ENCODE peak calls at places on chromosomes 13 and 19, in four cellular contexts. R is activated CD4-positive, CD25-positive, alpha-beta regulatory T cell treated with anti-CD3 and anti-CD28 coated beads, Interleukin-2, amount 50 U/mL, for 16 hours; O is psoas muscle; Z is A549. H is an unnamed sample.

GRCh38 chr13:62084728-62085127 is 669.1 kb upstream of the PCDH20 start:
- DNase-seq in R (no peak), O (no peak), Z (no peak), H (no peak)

GRCh38 chr13:32153056-32153455 is 121.5 kb downstream of the FRY start:
- DNase-seq in R (no peak), Z (no peak), O (no peak), H (no peak)

GRCh38 chr19:43956827-43957226 is 5.8 kb downstream of the ZNF221 start:
- DNase-seq in Z (no peak), R (no peak), O (no peak), H (no peak)

GRCh38 chr13:44685641-44686040 is 109.5 kb upstream of the TSC22D1 start:
- DNase-seq in Z (no peak), O (no peak), R (no peak), H (no peak)

GRCh38 chr13:73618275-73618865 is 515.8 kb downstream of the KLF12 start:
- DNase-seq in R (no peak), Z (peak), O (no peak), H (no peak)

GRCh38 chr19:17025361-17025760 is 1.2 kb downstream of the CPAMD8 start:
- DNase-seq in Z (no peak), R (no peak), O (no peak), H (no peak)

GRCh38 chr13:20700288-20700687 is 3.2 kb upstream of the IL17D start:
- DNase-seq in R (no peak), Z (no peak), O (no peak), H (no peak)

GRCh38 chr19:58351558-58351878 is 1.8 kb downstream of the A1BG start:
- DNase-seq in Z (no peak), R (no peak), O (no peak), H (no peak)

GRCh38 chr13:40438999-40439797 is 227.2 kb downstream of the FOXO1 start:
- DNase-seq in Z (no peak), O (no peak), R (no peak), H (no peak)

GRCh38 chr19:28556371-28556770 is 656.6 kb downstream of the UQCRFS1 start:
- DNase-seq in R (no peak), O (no peak), Z (no peak), H (no peak)

GRCh38 chr19:52522555-52522954 is 4.9 kb upstream of the ZNF808 start:
- DNase-seq in O (no peak), R (no peak), Z (no peak), H (no peak)

GRCh38 chr19:40976724-40977123 is 14.4 kb upstream of the CYP2B6 start:
- DNase-seq in Z (no peak), R (no peak), O (no peak), H (no peak)

GRCh38 chr13:107361666-107362065 is 793.7 kb upstream of the ARGLU1 start:
- DNase-seq in Z (no peak), R (no peak), O (no peak), H (no peak)

GRCh38 chr13:108993346-108993745 is 363.9 kb downstream of the MYO16 start:
- DNase-seq in Z (no peak), O (no peak), R (no peak), H (no peak)

GRCh38 chr19:17766543-17767131 is 15.4 kb downstream of the FCHO1 start:
- DNase-seq in R (no peak), Z (peak), O (peak), H (no peak)

GRCh38 chr13:41767801-41768200 is 193.1 kb downstream of the VWA8 start:
- DNase-seq in Z (no peak), O (no peak), R (no peak), H (no peak)

GRCh38 chr13:20798027-20798426 is 24.3 kb upstream of the EEF1AKMT1 start:
- DNase-seq in Z (no peak), R (no peak), O (no peak), H (no peak)

GRCh38 chr13:28286263-28286662 is 147.9 kb downstream of the PAN3 start:
- DNase-seq in Z (no peak), O (no peak), R (no peak), H (peak)

GRCh38 chr13:100694722-100695644 is 20.4 kb upstream of the TMTC4 start:
- DNase-seq in Z (peak), O (no peak), R (no peak), H (no peak)

GRCh38 chr19:30029721-30030510 is 87.9 kb downstream of the URI1 start:
- DNase-seq in Z (no peak), O (no peak), R (no peak), H (peak)

GRCh38 chr19:2034729-2035589 is 16.1 kb downstream of the MKNK2 start:
- DNase-seq in Z (no peak), R (no peak), O (peak), H (peak)

GRCh38 chr13:72255908-72256307 is 388.9 kb upstream of the DACH1 start:
- DNase-seq in O (no peak), R (no peak), Z (no peak), H (no peak)

GRCh38 chr19:16160943-16161560 is 12.3 kb downstream of the CIB3 start:
- DNase-seq in R (no peak), O (no peak), Z (peak), H (no peak)

GRCh38 chr19:51460164-51460992 is 2.1 kb upstream of the SIGLEC8 start:
- DNase-seq in Z (no peak), R (no peak), O (no peak), H (no peak)

GRCh38 chr19:13087795-13088537 is 14.7 kb downstream of the LYL1 start:
- DNase-seq in R (no peak), Z (no peak), O (no peak), H (no peak)

GRCh38 chr19:18601875-18602274 is 4.7 kb downstream of the CRLF1 start:
- DNase-seq in Z (no peak), R (no peak), O (no peak), H (no peak)

GRCh38 chr13:42384265-42384664 is 112.3 kb downstream of the AKAP11 start:
- DNase-seq in R (no peak), Z (no peak), O (no peak), H (no peak)

GRCh38 chr19:19459707-19460251 is 54.3 kb downstream of the GATAD2A start:
- DNase-seq in R (peak), O (no peak), Z (no peak), H (no peak)

GRCh38 chr19:12867120-12868099 is 13.8 kb downstream of the DNASE2 start:
- DNase-seq in Z (no peak), R (peak), O (peak), H (no peak)

GRCh38 chr19:47013041-47013517 is 6.6 kb upstream of the NPAS1 start:
- DNase-seq in O (peak), Z (no peak), R (peak), H (no peak)

GRCh38 chr13:25847635-25848616 is 203.9 kb downstream of the SHISA2 start:
- DNase-seq in O (no peak), Z (no peak), R (no peak), H (no peak)

GRCh38 chr13:40681341-40682051 is 15.1 kb upstream of the FOXO1 start:
- DNase-seq in O (no peak), Z (no peak), R (no peak), H (no peak)

GRCh38 chr13:60654405-60654804 is 257.4 kb downstream of the TDRD3 start:
- DNase-seq in Z (no peak), O (no peak), R (no peak), H (no peak)

GRCh38 chr19:15248648-15249559 is 16.7 kb upstream of the EPHX3 start:
- DNase-seq in Z (peak), R (no peak), O (peak), H (no peak)